ENCODE peak calls at places on chromosomes 16 and 17, in seven cellular contexts. O is H7; Y is fibroblast of lung; J is CD8-positive, alpha-beta T cell; I is IMR-90; X is HL-60; U is gastrocnemius medialis. S is an unnamed sample.

GRCh38 chr16:89136931-89137330 is 34.6 kb upstream of the CDH15 start:
- DNase-seq in X (no peak), J (no peak), I (no peak), O (no peak), U (no peak), Y (no peak), S (no peak)

GRCh38 chr16:89658221-89658879 is 714 bp downstream of the SPATA33 start:
- DNase-seq in U (no peak), Y (no peak), I (no peak), O (peak; percentile 84), X (no peak), J (no peak), S (no peak)

GRCh38 chr17:73090396-73091202 is 1.9 kb downstream of the SLC39A11 start:
- DNase-seq in Y (no peak), U (no peak), O (no peak), I (no peak), J (no peak), X (no peak), S (peak; percentile 39)

GRCh38 chr17:6435968-6436367 is 1.0 kb upstream of the AIPL1 start:
- DNase-seq in X (peak; percentile 23), J (peak; percentile 47), O (peak; percentile 90), U (peak; percentile 17), Y (peak; percentile 41), I (peak; percentile 61), S (peak; percentile 46)

GRCh38 chr17:14940112-14940945 is 324.8 kb downstream of the PMP22 start:
- DNase-seq in I (no peak), J (no peak), Y (no peak), X (no peak), O (no peak), U (no peak), S (no peak)

GRCh38 chr16:3170440-3171180 is 17.4 kb upstream of the OR1F1 start:
- DNase-seq in U (no peak), I (no peak), O (peak; percentile 77), Y (no peak), J (no peak), X (no peak), S (no peak)

GRCh38 chr17:78414178-78415162 is 36.0 kb downstream of the PGS1 start:
- DNase-seq in Y (no peak), O (no peak), U (no peak), X (no peak), J (peak; percentile 19), I (no peak), S (no peak)

GRCh38 chr16:80664798-80665197 is 124.0 kb downstream of the DYNLRB2 start:
- DNase-seq in X (no peak), Y (no peak), O (no peak), J (no peak), U (no peak), I (no peak), S (no peak)

GRCh38 chr17:80866050-80866793 is 125.4 kb upstream of the CHMP6 start:
- DNase-seq in J (peak; percentile 35), I (peak; percentile 69), O (peak; percentile 87), Y (peak; percentile 45), U (no peak), X (peak; percentile 69), S (peak; percentile 63)

GRCh38 chr16:85999778-86000177 is 100.8 kb downstream of the IRF8 start:
- DNase-seq in I (no peak), X (no peak), U (no peak), O (no peak), J (no peak), Y (no peak), S (peak; percentile 7)

GRCh38 chr17:78484300-78485159 is 92.7 kb downstream of the DNAH17 start:
- DNase-seq in U (no peak), X (no peak), I (no peak), J (peak; percentile 58), Y (no peak), O (peak; percentile 98), S (no peak)

GRCh38 chr16:77206533-77206932 is 7.3 kb downstream of the SYCE1L start:
- DNase-seq in I (no peak), X (no peak), J (no peak), U (no peak), O (no peak), Y (no peak), S (no peak)
- H3K4me3 ChIP-seq in I (no peak overlapping the region), X (no peak overlapping the region), J (no peak overlapping the region), U (no peak overlapping the region), O (no peak overlapping the region), Y (no peak overlapping the region), S (no peak overlapping the region)

GRCh38 chr16:84193480-84193879 is 2.5 kb downstream of the ADAD2 start:
- DNase-seq in U (no peak), O (no peak), Y (no peak), I (no peak), J (no peak), X (no peak), S (no peak)
- H3K4me3 ChIP-seq in U (no peak overlapping the region), O (no peak overlapping the region), Y (no peak overlapping the region), I (no peak overlapping the region), J (no peak overlapping the region), X (no peak overlapping the region), S (no peak overlapping the region)

DNA sequence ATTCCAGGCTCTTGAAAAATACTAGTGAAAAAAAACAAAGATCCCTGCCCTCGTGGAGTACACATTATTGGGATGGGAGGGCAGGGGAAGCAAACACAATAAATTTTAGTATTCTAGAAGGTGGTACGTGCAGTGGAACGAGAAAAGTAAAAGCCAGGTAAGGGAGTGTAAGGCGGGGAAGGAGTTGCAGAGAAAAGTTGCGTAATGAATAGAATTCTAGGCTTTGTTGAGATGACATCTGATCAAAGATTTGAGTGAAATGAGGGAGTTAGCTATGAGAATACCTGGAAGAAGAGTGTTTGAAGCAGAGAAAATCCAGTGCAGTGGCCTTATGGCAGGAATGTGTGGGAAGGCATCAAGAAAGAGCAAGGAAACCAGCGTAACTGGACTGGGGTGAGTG is 2.1 kb downstream of the CKLF start:
- DNase-seq in O (no peak), U (no peak), I (no peak), X (no peak), J (no peak), Y (no peak), S (no peak)
- H3K4me3 ChIP-seq in O (no peak overlapping the region), U (no peak overlapping the region), I (no peak overlapping the region), X (peak overlapping the region; percentile 65), J (no peak overlapping the region), Y (no peak overlapping the region), S (no peak overlapping the region)

DNA sequence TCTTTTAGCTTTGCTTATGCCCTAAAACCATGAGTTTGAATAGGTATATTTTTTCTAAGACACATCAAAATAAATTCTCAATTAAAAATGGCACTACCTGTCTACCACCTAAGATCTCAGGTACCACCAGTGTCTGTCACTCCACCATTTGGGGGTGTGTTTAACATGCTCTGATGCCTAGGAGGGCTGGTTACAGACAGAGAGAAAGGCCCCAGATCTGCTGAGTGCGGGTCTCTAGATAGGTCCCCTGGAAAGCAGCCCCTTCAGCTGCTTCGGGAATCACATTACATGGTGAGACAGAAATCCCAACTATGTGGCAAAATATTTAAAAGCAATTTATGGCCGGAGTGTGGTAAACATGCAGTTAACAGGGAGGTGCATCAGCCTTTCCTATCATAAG is 653 bp upstream of the VAC14 start:
- DNase-seq in X (no peak), U (no peak), J (no peak), Y (no peak), O (no peak), I (no peak), S (no peak)
- H3K4me3 ChIP-seq in X (no peak overlapping the region), U (peak overlapping the region; percentile 80), J (peak overlapping the region; percentile 63), Y (no peak overlapping the region), O (no peak overlapping the region), I (no peak overlapping the region), S (no peak overlapping the region)

GRCh38 chr17:40611840-40612509 is 35.6 kb downstream of the SMARCE1 start:
- DNase-seq in U (no peak), O (no peak), X (no peak), J (no peak), I (no peak), Y (no peak), S (no peak)

GRCh38 chr17:40610359-40610758 is 37.3 kb downstream of the SMARCE1 start:
- DNase-seq in Y (no peak), J (no peak), X (no peak), O (no peak), U (no peak), I (no peak), S (no peak)

GRCh38 chr17:40613755-40614154 is 33.9 kb downstream of the SMARCE1 start:
- DNase-seq in J (no peak), Y (no peak), I (no peak), U (no peak), O (no peak), X (no peak), S (no peak)

GRCh38 chr17:40614431-40615294 is 33.0 kb downstream of the SMARCE1 start:
- DNase-seq in O (no peak), Y (no peak), X (no peak), J (no peak), I (no peak), U (no peak), S (no peak)

DNA sequence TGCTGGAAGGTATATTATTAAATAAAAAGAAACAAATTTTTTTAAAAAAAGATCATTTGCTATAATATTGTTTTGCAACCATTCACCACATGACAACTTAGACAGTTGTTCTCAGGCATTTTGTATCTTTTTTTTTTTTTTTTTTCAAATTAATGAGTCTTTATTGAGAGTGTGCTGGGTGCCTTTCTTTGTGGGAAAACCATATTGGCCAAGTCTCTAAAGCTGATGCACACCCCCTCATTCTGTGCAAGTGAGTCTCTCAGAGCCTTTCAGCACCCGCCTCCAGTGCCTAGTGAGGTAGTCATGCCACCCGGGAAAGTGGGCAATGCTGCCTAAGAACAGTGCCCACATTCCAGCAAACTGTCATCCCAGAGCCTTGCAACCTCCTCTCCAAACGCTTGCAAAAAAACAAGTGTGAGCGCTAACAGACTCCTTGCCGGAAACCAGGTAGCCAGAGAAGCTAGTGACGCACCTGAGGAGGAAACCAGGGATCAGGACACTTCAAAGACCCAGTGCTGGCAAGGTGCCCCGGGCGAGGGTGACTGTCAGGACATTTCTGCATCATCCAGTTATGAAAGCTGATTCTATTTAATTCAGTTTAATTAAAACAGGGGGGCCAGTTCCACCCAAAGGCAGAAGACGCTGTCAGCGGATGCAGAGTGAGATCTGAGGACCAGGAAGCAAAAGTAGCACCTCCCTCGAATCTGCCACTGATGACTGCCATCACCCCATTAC is 34.9 kb downstream of the SMARCE1 start:
- DNase-seq in J (peak; percentile 65), I (no peak), U (no peak), O (no peak), X (no peak), Y (no peak), S (no peak)
- H3K4me3 ChIP-seq in J (peak overlapping the region; percentile 61), I (no peak overlapping the region), U (no peak overlapping the region), O (no peak overlapping the region), X (no peak overlapping the region), Y (no peak overlapping the region), S (no peak overlapping the region)

GRCh38 chr16:78551487-78552085 is 452.1 kb downstream of the WWOX start:
- DNase-seq in U (no peak), X (no peak), Y (no peak), I (no peak), J (no peak), O (peak; percentile 79), S (no peak)

GRCh38 chr16:78556421-78556820 is 457.0 kb downstream of the WWOX start:
- DNase-seq in X (no peak), O (no peak), Y (no peak), J (no peak), U (no peak), I (no peak), S (no peak)

GRCh38 chr16:78553268-78554044 is 454.0 kb downstream of the WWOX start:
- DNase-seq in U (no peak), O (peak; percentile 17), I (no peak), Y (no peak), X (no peak), J (no peak), S (no peak)
- H3K4me3 ChIP-seq in U (no peak overlapping the region), O (no peak overlapping the region), I (no peak overlapping the region), Y (no peak overlapping the region), X (no peak overlapping the region), J (no peak overlapping the region), S (no peak overlapping the region)

S was measured in lower leg skin.